ENCODE peak calls at places on chromosomes 5 and 9, in nine cellular contexts. One of them, this sample, is unnamed.

GRCh38 chr9:123267481-123268239 is 726 bp downstream of the STRBP start:
- DNase-seq in Karpas-422: peak; percentile 66
- DNase-seq in T47D: no peak
- DNase-seq in HFF-Myc: no peak
- DNase-seq in cardiac fibroblast: no peak
- DNase-seq in prostate gland: no peak
- DNase-seq in stimulated activated naive CD8-positive, alpha-beta T cell treated with anti-CD3 and anti-CD28 coated beads, Interleukin-15, Interleukin-2, amounts not matched to agents 100 U/mL and 50 U/mL, for 24 hours: peak; percentile 12
- DNase-seq in fibroblast of pulmonary artery: no peak
- DNase-seq in RPMI7951: no peak
- DNase-seq in this sample: no peak

GRCh38 chr9:6842584-6842947 is 84.8 kb downstream of the KDM4C start:
- DNase-seq in fibroblast of pulmonary artery: peak; percentile 48
- DNase-seq in T47D: no peak
- DNase-seq in stimulated activated naive CD8-positive, alpha-beta T cell treated with anti-CD3 and anti-CD28 coated beads, Interleukin-15, Interleukin-2, amounts not matched to agents 100 U/mL and 50 U/mL, for 24 hours: no peak
- DNase-seq in RPMI7951: peak; percentile 23
- DNase-seq in HFF-Myc: no peak
- DNase-seq in cardiac fibroblast: peak; percentile 40
- DNase-seq in Karpas-422: no peak
- DNase-seq in prostate gland: no peak
- DNase-seq in this sample: no peak

GRCh38 chr9:73269430-73270101 is 117.9 kb downstream of the ANXA1 start:
- DNase-seq in cardiac fibroblast: peak; percentile 50
- DNase-seq in prostate gland: no peak
- DNase-seq in T47D: peak; percentile 55
- DNase-seq in Karpas-422: no peak
- DNase-seq in fibroblast of pulmonary artery: peak; percentile 42
- DNase-seq in HFF-Myc: peak; percentile 10
- DNase-seq in RPMI7951: peak; percentile 41
- DNase-seq in stimulated activated naive CD8-positive, alpha-beta T cell treated with anti-CD3 and anti-CD28 coated beads, Interleukin-15, Interleukin-2, amounts not matched to agents 100 U/mL and 50 U/mL, for 24 hours: no peak
- DNase-seq in this sample: no peak

GRCh38 chr5:136082390-136083193 is 50.1 kb upstream of the SMAD5 start:
- DNase-seq in stimulated activated naive CD8-positive, alpha-beta T cell treated with anti-CD3 and anti-CD28 coated beads, Interleukin-15, Interleukin-2, amounts not matched to agents 100 U/mL and 50 U/mL, for 24 hours: peak; percentile 76
- DNase-seq in HFF-Myc: peak; percentile 59
- DNase-seq in prostate gland: peak; percentile 67
- DNase-seq in cardiac fibroblast: peak; percentile 86
- DNase-seq in Karpas-422: peak; percentile 76
- DNase-seq in RPMI7951: peak; percentile 71
- DNase-seq in fibroblast of pulmonary artery: peak; percentile 84
- DNase-seq in T47D: peak; percentile 66
- DNase-seq in this sample: peak; percentile 82

GRCh38 chr5:131322926-131323325 is 59.1 kb downstream of the CDC42SE2 start:
- DNase-seq in T47D: no peak
- DNase-seq in fibroblast of pulmonary artery: no peak
- DNase-seq in RPMI7951: no peak
- DNase-seq in cardiac fibroblast: no peak
- DNase-seq in Karpas-422: no peak
- DNase-seq in stimulated activated naive CD8-positive, alpha-beta T cell treated with anti-CD3 and anti-CD28 coated beads, Interleukin-15, Interleukin-2, amounts not matched to agents 100 U/mL and 50 U/mL, for 24 hours: no peak
- DNase-seq in prostate gland: no peak
- DNase-seq in HFF-Myc: no peak
- DNase-seq in this sample: no peak

GRCh38 chr5:142661957-142662356 is 23.9 kb downstream of the FGF1 start:
- DNase-seq in Karpas-422: no peak
- DNase-seq in HFF-Myc: no peak
- DNase-seq in RPMI7951: no peak
- DNase-seq in stimulated activated naive CD8-positive, alpha-beta T cell treated with anti-CD3 and anti-CD28 coated beads, Interleukin-15, Interleukin-2, amounts not matched to agents 100 U/mL and 50 U/mL, for 24 hours: no peak
- DNase-seq in prostate gland: no peak
- DNase-seq in fibroblast of pulmonary artery: no peak
- DNase-seq in cardiac fibroblast: no peak
- DNase-seq in T47D: no peak
- DNase-seq in this sample: no peak

GRCh38 chr5:1480217-1480616 is 35.0 kb upstream of the SLC6A3 start:
- DNase-seq in Karpas-422: no peak
- DNase-seq in stimulated activated naive CD8-positive, alpha-beta T cell treated with anti-CD3 and anti-CD28 coated beads, Interleukin-15, Interleukin-2, amounts not matched to agents 100 U/mL and 50 U/mL, for 24 hours: no peak
- DNase-seq in prostate gland: no peak
- DNase-seq in T47D: no peak
- DNase-seq in HFF-Myc: no peak
- DNase-seq in cardiac fibroblast: peak; percentile 18
- DNase-seq in fibroblast of pulmonary artery: no peak
- DNase-seq in RPMI7951: no peak
- DNase-seq in this sample: no peak

GRCh38 chr9:132183134-132183533 is 21.3 kb downstream of the NTNG2 start:
- DNase-seq in T47D: no peak
- DNase-seq in Karpas-422: no peak
- DNase-seq in fibroblast of pulmonary artery: no peak
- DNase-seq in stimulated activated naive CD8-positive, alpha-beta T cell treated with anti-CD3 and anti-CD28 coated beads, Interleukin-15, Interleukin-2, amounts not matched to agents 100 U/mL and 50 U/mL, for 24 hours: no peak
- DNase-seq in RPMI7951: no peak
- DNase-seq in prostate gland: no peak
- DNase-seq in HFF-Myc: no peak
- DNase-seq in cardiac fibroblast: no peak
- DNase-seq in this sample: no peak

GRCh38 chr5:179345179-179345428 is 157 bp downstream of the ADAMTS2 start:
- DNase-seq in cardiac fibroblast: no peak
- DNase-seq in T47D: no peak
- DNase-seq in prostate gland: no peak
- DNase-seq in Karpas-422: no peak
- DNase-seq in stimulated activated naive CD8-positive, alpha-beta T cell treated with anti-CD3 and anti-CD28 coated beads, Interleukin-15, Interleukin-2, amounts not matched to agents 100 U/mL and 50 U/mL, for 24 hours: peak; percentile 4
- DNase-seq in fibroblast of pulmonary artery: no peak
- DNase-seq in HFF-Myc: no peak
- DNase-seq in RPMI7951: no peak
- DNase-seq in this sample: no peak

GRCh38 chr5:136814621-136815378 is 449.5 kb upstream of the TRPC7 start:
- DNase-seq in RPMI7951: peak; percentile 93
- DNase-seq in Karpas-422: no peak
- DNase-seq in fibroblast of pulmonary artery: peak; percentile 42
- DNase-seq in stimulated activated naive CD8-positive, alpha-beta T cell treated with anti-CD3 and anti-CD28 coated beads, Interleukin-15, Interleukin-2, amounts not matched to agents 100 U/mL and 50 U/mL, for 24 hours: no peak
- DNase-seq in cardiac fibroblast: peak; percentile 31
- DNase-seq in HFF-Myc: no peak
- DNase-seq in prostate gland: no peak
- DNase-seq in T47D: no peak
- DNase-seq in this sample: no peak

GRCh38 chr9:14347408-14348224 is 33.7 kb upstream of the NFIB start:
- DNase-seq in Karpas-422: no peak
- DNase-seq in HFF-Myc: no peak
- DNase-seq in fibroblast of pulmonary artery: peak; percentile 60
- DNase-seq in cardiac fibroblast: peak; percentile 68
- DNase-seq in T47D: no peak
- DNase-seq in prostate gland: no peak
- DNase-seq in RPMI7951: peak; percentile 14
- DNase-seq in stimulated activated naive CD8-positive, alpha-beta T cell treated with anti-CD3 and anti-CD28 coated beads, Interleukin-15, Interleukin-2, amounts not matched to agents 100 U/mL and 50 U/mL, for 24 hours: no peak
- DNase-seq in this sample: no peak

GRCh38 chr9:124261787-124262595 is 4.2 kb downstream of the NEK6 start:
- DNase-seq in Karpas-422: peak; percentile 56
- DNase-seq in T47D: no peak
- DNase-seq in fibroblast of pulmonary artery: no peak
- DNase-seq in stimulated activated naive CD8-positive, alpha-beta T cell treated with anti-CD3 and anti-CD28 coated beads, Interleukin-15, Interleukin-2, amounts not matched to agents 100 U/mL and 50 U/mL, for 24 hours: no peak
- DNase-seq in cardiac fibroblast: no peak
- DNase-seq in HFF-Myc: no peak
- DNase-seq in prostate gland: no peak
- DNase-seq in RPMI7951: no peak
- DNase-seq in this sample: no peak

GRCh38 chr9:106481003-106481614 is 381.9 kb upstream of the ZNF462 start:
- DNase-seq in Karpas-422: no peak
- DNase-seq in prostate gland: no peak
- DNase-seq in cardiac fibroblast: no peak
- DNase-seq in stimulated activated naive CD8-positive, alpha-beta T cell treated with anti-CD3 and anti-CD28 coated beads, Interleukin-15, Interleukin-2, amounts not matched to agents 100 U/mL and 50 U/mL, for 24 hours: no peak
- DNase-seq in RPMI7951: peak; percentile 92
- DNase-seq in fibroblast of pulmonary artery: no peak
- DNase-seq in HFF-Myc: peak; percentile 69
- DNase-seq in T47D: no peak
- DNase-seq in this sample: no peak

GRCh38 chr5:172852490-172853354 is 18.7 kb downstream of the ERGIC1 start:
- DNase-seq in RPMI7951: no peak
- DNase-seq in stimulated activated naive CD8-positive, alpha-beta T cell treated with anti-CD3 and anti-CD28 coated beads, Interleukin-15, Interleukin-2, amounts not matched to agents 100 U/mL and 50 U/mL, for 24 hours: peak; percentile 38
- DNase-seq in T47D: no peak
- DNase-seq in HFF-Myc: no peak
- DNase-seq in cardiac fibroblast: no peak
- DNase-seq in Karpas-422: no peak
- DNase-seq in fibroblast of pulmonary artery: no peak
- DNase-seq in prostate gland: no peak
- DNase-seq in this sample: peak; percentile 61

GRCh38 chr9:124477211-124478013 is 27.2 kb downstream of the ADGRD2 start:
- DNase-seq in cardiac fibroblast: no peak
- DNase-seq in T47D: peak; percentile 26
- DNase-seq in prostate gland: no peak
- DNase-seq in fibroblast of pulmonary artery: no peak
- DNase-seq in RPMI7951: no peak
- DNase-seq in HFF-Myc: no peak
- DNase-seq in stimulated activated naive CD8-positive, alpha-beta T cell treated with anti-CD3 and anti-CD28 coated beads, Interleukin-15, Interleukin-2, amounts not matched to agents 100 U/mL and 50 U/mL, for 24 hours: no peak
- DNase-seq in Karpas-422: no peak
- DNase-seq in this sample: peak; percentile 8

This sample was measured in activated CD8-positive, alpha-beta T cell treated with anti-CD3 and anti-CD28 coated beads for 36 hours.